ENCODE peak calls at places on chromosome 5, in four cellular contexts. J is neuronal stem cell, X is GM06990, F is neural crest cell. Q is an unnamed sample.

GRCh38 chr5:149740866-149741459 is 10.9 kb downstream of the PPARGC1B start:
- DNase-seq in J (no peak), X (no peak), F (no peak), Q (no peak)

GRCh38 chr5:86617756-86618577 is at the start of gene COX7C:
- DNase-seq in J (peak; percentile 92), X (peak; percentile 87), F (peak; percentile 75), Q (peak; percentile 93)

GRCh38 chr5:143434261-143435206 is 31.0 kb upstream of the NR3C1 start:
- DNase-seq in J (no peak), X (peak; percentile 46), F (no peak), Q (peak; percentile 83)

GRCh38 chr5:4511996-4512656 is 628.0 kb upstream of the ADAMTS16 start:
- DNase-seq in J (no peak), X (no peak), F (peak; percentile 56), Q (no peak)

GRCh38 chr5:65479527-65479926 is 2.2 kb downstream of the ADAMTS6 start:
- DNase-seq in J (no peak), X (no peak), F (no peak), Q (no peak)

GRCh38 chr5:67318746-67319145 is 122.1 kb upstream of the CD180 start:
- DNase-seq in J (no peak), X (no peak), F (no peak), Q (no peak)

GRCh38 chr5:176530406-176530982 is 6.7 kb downstream of the RNF44 start:
- DNase-seq in J (no peak), X (no peak), F (no peak), Q (no peak)

GRCh38 chr5:120657083-120657482 is 193.0 kb downstream of the PRR16 start:
- DNase-seq in J (no peak), X (no peak), F (no peak), Q (no peak)

GRCh38 chr5:109028608-109029299 is 281.1 kb downstream of the FER start:
- DNase-seq in J (no peak), X (no peak), F (no peak), Q (no peak)

GRCh38 chr5:118596255-118596654 is 392.1 kb downstream of the DTWD2 start:
- DNase-seq in J (no peak), X (no peak), F (no peak), Q (no peak)

Q was measured in left lobe of liver.